ENCODE peak calls at places on chromosome 5, in seven cellular contexts. N is H54; I is GM20000; C is stimulated activated CD8-positive, alpha-beta memory T cell treated with anti-CD3 and anti-CD28 coated beads, Interleukin-12 subunit alpha, Interleukin-12 subunit beta, amount 100 ng/mL, for 1 hour; D is NCI-H460; J is NCI-H2171; Q is astrocyte of the spinal cord. S is an unnamed sample.

GRCh38 chr5:158378931-158379330 is 520.0 kb upstream of the CLINT1 start:
- DNase-seq in Q (no peak), D (no peak), J (no peak), N (no peak), I (no peak), C (no peak), S (no peak)

GRCh38 chr5:10521466-10522223 is 42.2 kb upstream of the ANKRD33B start:
- DNase-seq in Q (no peak), C (no peak), I (no peak), N (no peak), D (no peak), J (no peak), S (no peak)

GRCh38 chr5:95852567-95852966 is 30.0 kb upstream of the GLRX start:
- DNase-seq in J (no peak), C (no peak), D (no peak), N (no peak), I (no peak), Q (no peak), S (no peak)

GRCh38 chr5:1465966-1466471 is 20.8 kb upstream of the SLC6A3 start:
- DNase-seq in I (no peak), Q (no peak), N (no peak), J (no peak), D (no peak), C (no peak), S (no peak)

GRCh38 chr5:14663734-14664269 is 716 bp upstream of the OTULIN start:
- DNase-seq in Q (no peak), D (no peak), J (no peak), N (peak), C (no peak), I (peak), S (peak)

GRCh38 chr5:168557389-168557788 is 21.8 kb downstream of the PANK3 start:
- DNase-seq in I (no peak), D (no peak), Q (no peak), J (no peak), N (no peak), C (no peak), S (no peak)

GRCh38 chr5:171300358-171300757 is 8.7 kb upstream of the TLX3 start:
- DNase-seq in J (no peak), C (no peak), N (no peak), I (no peak), D (no peak), Q (no peak), S (no peak)

GRCh38 chr5:96229173-96229572 is 203.9 kb downstream of the PCSK1 start:
- DNase-seq in N (no peak), Q (no peak), I (no peak), C (no peak), D (no peak), J (no peak), S (no peak)

GRCh38 chr5:150299571-150300327 is 3.0 kb downstream of the ARSI start:
- DNase-seq in C (no peak), J (no peak), N (no peak), I (peak), Q (peak), D (no peak), S (no peak)

GRCh38 chr5:140553657-140554056 is 3.6 kb downstream of the SRA1 start:
- DNase-seq in N (no peak), J (no peak), D (no peak), Q (no peak), I (no peak), C (no peak), S (no peak)

GRCh38 chr5:75361310-75361709 is 24.3 kb downstream of the HMGCR start:
- DNase-seq in C (no peak), Q (no peak), J (no peak), I (no peak), N (no peak), D (no peak), S (no peak)

GRCh38 chr5:58507715-58508114 is 16.5 kb downstream of the GAPT start:
- DNase-seq in N (no peak), J (no peak), Q (no peak), C (no peak), I (no peak), D (no peak), S (no peak)

GRCh38 chr5:43840424-43841232 is 237.6 kb downstream of the NNT start:
- DNase-seq in C (no peak), J (no peak), D (no peak), Q (no peak), N (no peak), I (no peak), S (no peak)

GRCh38 chr5:68446487-68446894 is 230.9 kb downstream of the PIK3R1 start:
- DNase-seq in D (no peak), J (no peak), N (no peak), I (peak), Q (no peak), C (no peak), S (no peak)

GRCh38 chr5:178116406-178116885 is 3.1 kb downstream of the N4BP3 start:
- DNase-seq in N (no peak), Q (no peak), I (peak), D (no peak), J (no peak), C (peak), S (peak)

GRCh38 chr5:131270809-131271208 is 7.0 kb downstream of the CDC42SE2 start:
- DNase-seq in N (no peak), I (no peak), D (no peak), C (no peak), J (no peak), Q (peak), S (no peak)

GRCh38 chr5:93209476-93209875 is 371.5 kb downstream of the NR2F1-AS1 start:
- DNase-seq in Q (no peak), J (peak), C (no peak), I (no peak), D (no peak), N (no peak), S (no peak)

GRCh38 chr5:22850981-22851380 is 2.2 kb downstream of the CDH12 start:
- DNase-seq in D (no peak), J (no peak), N (no peak), Q (no peak), I (no peak), C (no peak), S (no peak)

GRCh38 chr5:159741829-159742228 is 174.5 kb upstream of the ADRA1B start:
- DNase-seq in C (no peak), J (no peak), Q (no peak), D (no peak), I (no peak), N (no peak), S (no peak)

GRCh38 chr5:164358531-164359259 is 853.3 kb downstream of the MAT2B start:
- DNase-seq in N (no peak), C (no peak), Q (peak), D (no peak), I (no peak), J (no peak), S (no peak)

GRCh38 chr5:84085387-84086041 is 299.2 kb downstream of the EDIL3 start:
- DNase-seq in C (no peak), N (no peak), D (no peak), J (no peak), Q (no peak), I (no peak), S (no peak)

GRCh38 chr5:92554447-92555085 is 1026.5 kb downstream of the NR2F1-AS1 start:
- DNase-seq in D (no peak), C (no peak), I (no peak), J (no peak), Q (no peak), N (no peak), S (no peak)